ENCODE peak calls at places on chromosomes 11 and 22, in nine cellular contexts. O is activated T-cell treated with anti-CD3 and anti-CD28 coated beads for 4 hours; H is HFFc6; R is stimulated activated CD8-positive, alpha-beta memory T cell treated with anti-CD3 and anti-CD28 coated beads, Interleukin-15, amount 100 ng/mL, for 4 hours; N is naive thymus-derived CD8-positive, alpha-beta T cell; F is activated T-helper 1 cell treated with Interleukin-2 at 50 U/mL for 16 hours; X is fibroblast of mammary gland; G is NCI-H1105; L is NCI-H2029. I is an unnamed sample.

GRCh38 chr11:60950933-60951610 is 904 bp downstream of the SLC15A3 start:
- DNase-seq in O (no peak), H (no peak), R (no peak), N (peak; percentile 32), F (no peak), X (no peak), G (no peak), L (no peak), I (no peak)

GRCh38 chr22:46088541-46089311 is 61.6 kb upstream of the PPARA start:
- DNase-seq in O (no peak), H (peak; percentile 89), R (no peak), N (no peak), F (no peak), X (peak; percentile 80), G (no peak), L (no peak), I (no peak)

GRCh38 chr11:93895106-93895862 is 44.9 kb upstream of the VSTM5 start:
- DNase-seq in O (peak; percentile 4), H (peak; percentile 65), R (no peak), N (peak; percentile 23), F (no peak), X (peak; percentile 76), G (peak; percentile 34), L (peak; percentile 26), I (peak; percentile 11)

GRCh38 chr11:124123587-124123986 is 8.3 kb downstream of the VWA5A start:
- DNase-seq in O (no peak), H (no peak), R (no peak), N (no peak), F (no peak), X (no peak), G (no peak), L (no peak), I (no peak)

GRCh38 chr22:24407278-24407665 is 20.1 kb upstream of the ADORA2A start:
- DNase-seq in O (no peak), H (no peak), R (no peak), N (no peak), F (no peak), X (no peak), G (no peak), L (no peak), I (no peak)

GRCh38 chr22:48089601-48090331 is 1327.3 kb downstream of the TBC1D22A start:
- DNase-seq in O (no peak), H (no peak), R (no peak), N (no peak), F (no peak), X (peak; percentile 1), G (no peak), L (no peak), I (no peak)

GRCh38 chr22:30193031-30193794 is 53.3 kb downstream of the LIF start:
- DNase-seq in O (no peak), H (no peak), R (no peak), N (no peak), F (no peak), X (no peak), G (no peak), L (no peak), I (no peak)

GRCh38 chr22:23909258-23909898 is 15.2 kb downstream of the MIF start:
- DNase-seq in O (no peak), H (no peak), R (no peak), N (no peak), F (no peak), X (no peak), G (no peak), L (no peak), I (no peak)

GRCh38 chr22:39214383-39215069 is 30.3 kb downstream of the PDGFB start:
- DNase-seq in O (no peak), H (peak; percentile 8), R (no peak), N (no peak), F (no peak), X (peak; percentile 5), G (no peak), L (no peak), I (no peak)

GRCh38 chr11:120747801-120748484 is 236.4 kb downstream of the GRIK4 start:
- DNase-seq in O (no peak), H (no peak), R (no peak), N (no peak), F (no peak), X (no peak), G (peak; percentile 87), L (peak; percentile 43), I (no peak)

GRCh38 chr22:23128269-23129108 is 13.3 kb downstream of the RSPH14 start:
- DNase-seq in O (peak; percentile 71), H (peak; percentile 71), R (peak; percentile 26), N (peak; percentile 76), F (peak; percentile 57), X (peak; percentile 74), G (no peak), L (no peak), I (peak; percentile 87)

GRCh38 chr11:16155448-16155847 is 200.9 kb downstream of the SOX6 start:
- DNase-seq in O (no peak), H (no peak), R (no peak), N (no peak), F (no peak), X (no peak), G (no peak), L (no peak), I (no peak)

GRCh38 chr11:59511675-59512074 is 336 bp downstream of the OR4D9 start:
- DNase-seq in O (no peak), H (no peak), R (no peak), N (no peak), F (no peak), X (no peak), G (no peak), L (no peak), I (no peak)

GRCh38 chr22:50502096-50502495 is 5.4 kb downstream of the LMF2 start:
- DNase-seq in O (no peak), H (no peak), R (no peak), N (no peak), F (no peak), X (no peak), G (no peak), L (no peak), I (no peak)

GRCh38 chr11:12724301-12725046 is 50.3 kb downstream of the TEAD1 start:
- DNase-seq in O (no peak), H (peak; percentile 90), R (no peak), N (no peak), F (no peak), X (peak; percentile 95), G (peak; percentile 97), L (peak; percentile 96), I (no peak)

GRCh38 chr22:44600386-44600785 is 101.6 kb upstream of the PRR5 start:
- DNase-seq in O (no peak), H (no peak), R (no peak), N (no peak), F (no peak), X (no peak), G (no peak), L (no peak), I (no peak)

GRCh38 chr11:115286614-115287013 is 217.6 kb downstream of the CADM1 start:
- DNase-seq in O (no peak), H (no peak), R (no peak), N (no peak), F (no peak), X (no peak), G (no peak), L (no peak), I (no peak)

GRCh38 chr11:61140416-61140815 is 20.8 kb downstream of the VPS37C start:
- DNase-seq in O (no peak), H (no peak), R (no peak), N (no peak), F (no peak), X (no peak), G (no peak), L (no peak), I (no peak)

GRCh38 chr22:50473088-50473487 is 1.7 kb downstream of the SBF1 start:
- DNase-seq in O (no peak), H (no peak), R (no peak), N (peak; percentile 48), F (no peak), X (no peak), G (no peak), L (no peak), I (no peak)

GRCh38 chr11:129946256-129946655 is 50.9 kb upstream of the NFRKB start:
- DNase-seq in O (no peak), H (peak; percentile 4), R (no peak), N (no peak), F (no peak), X (no peak), G (no peak), L (no peak), I (no peak)

GRCh38 chr22:48945621-48946458 is 881.8 kb downstream of the BRD1 start:
- DNase-seq in O (no peak), H (no peak), R (no peak), N (no peak), F (no peak), X (no peak), G (no peak), L (no peak), I (no peak)

GRCh38 chr11:120660024-120660565 is 148.5 kb downstream of the GRIK4 start:
- DNase-seq in O (no peak), H (no peak), R (no peak), N (no peak), F (no peak), X (peak; percentile 56), G (no peak), L (peak; percentile 16), I (no peak)

GRCh38 chr11:14904745-14905103 is 12.7 kb upstream of the CYP2R1 start:
- DNase-seq in O (peak; percentile 78), H (no peak), R (peak; percentile 52), N (peak; percentile 85), F (peak; percentile 76), X (peak; percentile 57), G (no peak), L (no peak), I (no peak)

GRCh38 chr11:117295438-117296137 is 4.4 kb downstream of the BACE1-AS start:
- DNase-seq in O (no peak), H (no peak), R (no peak), N (no peak), F (no peak), X (no peak), G (no peak), L (no peak), I (no peak)

GRCh38 chr11:91299980-91300379 is 924.6 kb upstream of the FAT3 start:
- DNase-seq in O (no peak), H (no peak), R (no peak), N (no peak), F (no peak), X (peak; percentile 1), G (no peak), L (no peak), I (no peak)

GRCh38 chr11:83641511-83641910 is 355.3 kb upstream of the CCDC90B start:
- DNase-seq in O (no peak), H (peak; percentile 1), R (no peak), N (no peak), F (no peak), X (peak; percentile 94), G (no peak), L (no peak), I (no peak)